ENCODE peak calls at places on chromosomes 16 and 17, in five cellular contexts. E is effector CD4-positive, alpha-beta T cell; Z is Right ventricle myocardium superior; A is MV-4-11; F is GM04504. U is an unnamed sample.
A peak's percentile ranks its signal among the peaks of the same experiment; 100 is the strongest.

GRCh38 chr17:55264640-55265298 is at the start of gene HLF:
- DNase-seq in A (peak; percentile 36), E (peak; percentile 58), Z (peak; percentile 88), F (peak; percentile 19), U (no peak)

GRCh38 chr17:61352408-61352770 is 47.3 kb upstream of the TBX2 start:
- DNase-seq in A (no peak), E (no peak), F (no peak), Z (no peak), U (no peak)

GRCh38 chr17:64509179-64509578 is 2.4 kb downstream of the CEP95 start:
- DNase-seq in E (no peak), A (no peak), F (no peak), Z (no peak), U (no peak)

GRCh38 chr17:80938556-80938955 is 53.1 kb upstream of the CHMP6 start:
- DNase-seq in Z (peak; percentile 11), A (peak; percentile 96), F (no peak), E (no peak), U (no peak)

GRCh38 chr16:52353249-52353648 is 193.7 kb downstream of the TOX3 start:
- DNase-seq in Z (no peak), E (no peak), F (no peak), A (no peak), U (no peak)

GRCh38 chr16:66850115-66850815 is 6.1 kb downstream of the CA7 start:
- DNase-seq in Z (no peak), A (peak; percentile 65), E (no peak), F (no peak), U (no peak)

GRCh38 chr16:29877266-29877961 is 14.4 kb upstream of the CDIPT start:
- DNase-seq in F (no peak), Z (no peak), E (no peak), A (peak; percentile 56), U (no peak)

GRCh38 chr17:13749566-13750235 is 148.0 kb upstream of the HS3ST3A1 start:
- DNase-seq in E (no peak), A (no peak), Z (no peak), F (no peak), U (no peak)

GRCh38 chr16:8254425-8254824 is 335.9 kb downstream of the TMEM114 start:
- DNase-seq in A (no peak), E (no peak), Z (no peak), F (no peak), U (no peak)

GRCh38 chr16:3089717-3090592 is 9.1 kb downstream of the ZSCAN10 start:
- DNase-seq in A (no peak), E (no peak), F (no peak), Z (no peak), U (no peak)

U was measured in thoracic aorta.